ENCODE peak calls at places on chromosomes 2 and 18, in seven cellular contexts. W, Y, E, K, R, L and V are unnamed samples. For H3K4me1, the result is how much of the 10 kb centered on the place peaks cover.

GRCh38 chr18:76679259-76679658 is 143.1 kb upstream of the ZNF236 start:
- DNase-seq in W (no peak), Y (no peak), E (peak), K (no peak), R (no peak), L (no peak), V (no peak)

GRCh38 chr2:169734172-169734847 is 678 bp downstream of the KLHL23 start:
- DNase-seq in W (peak), Y (peak), E (peak), K (no peak), R (peak), L (peak), V (peak)

GRCh38 chr2:68806511-68807109 is 64.6 kb downstream of the BMP10 start:
- DNase-seq in W (no peak), Y (no peak), E (no peak), K (no peak), R (peak), L (no peak), V (no peak)

GRCh38 chr2:29920130-29920577 is 1.2 kb downstream of the ALK start:
- DNase-seq in W (peak), Y (peak), E (peak), K (peak), R (peak), L (peak), V (no peak)

GRCh38 chr2:191105082-191105481 is 45.7 kb downstream of the STAT4 start:
- DNase-seq in W (no peak), Y (no peak), E (peak), K (no peak), R (peak), L (no peak), V (no peak)

GRCh38 chr2:239818086-239818485 is 207.1 kb downstream of the NDUFA10 start:
- DNase-seq in W (no peak), Y (no peak), E (no peak), K (no peak), R (no peak), L (no peak), V (no peak)

GRCh38 chr2:190847504-190848201 is 33.0 kb upstream of the GLS start:
- DNase-seq in W (no peak), Y (no peak), E (no peak), K (no peak), R (no peak), L (no peak), V (no peak)

GRCh38 chr2:181787310-181788048 is 104.1 kb upstream of the ITPRID2 start:
- DNase-seq in W (no peak), Y (no peak), E (no peak), K (no peak), R (peak), L (no peak), V (no peak)

GRCh38 chr2:146094185-146094584 is 1574.3 kb upstream of the ZEB2 start:
- DNase-seq in W (no peak), Y (no peak), E (no peak), K (no peak), R (no peak), L (no peak), V (no peak)

GRCh38 chr2:239144713-239144999 is 256.2 kb downstream of the HDAC4 start:
- DNase-seq in W (no peak), Y (no peak), E (no peak), K (no peak), R (no peak), L (no peak), V (no peak)

GRCh38 chr2:190359896-190360376 is 16.5 kb downstream of the INPP1 start:
- DNase-seq in W (peak), Y (peak), E (peak), K (no peak), R (peak), L (peak), V (peak)

GRCh38 chr2:223944166-223944703 is 900 bp downstream of the WDFY1 start:
- DNase-seq in W (peak), Y (peak), E (peak), K (peak), R (peak), L (peak), V (peak)

GRCh38 chr2:232299084-232299483 is 79.5 kb upstream of the ALPP start:
- DNase-seq in W (no peak), Y (no peak), E (no peak), K (no peak), R (no peak), L (no peak), V (no peak)

GRCh38 chr18:23920054-23920453 is 94.5 kb upstream of the TTC39C start:
- DNase-seq in W (no peak), Y (no peak), E (no peak), K (no peak), R (peak), L (no peak), V (no peak)

GRCh38 chr2:227804970-227805369 is 8.7 kb upstream of the CCL20 start:
- DNase-seq in W (no peak), Y (no peak), E (no peak), K (no peak), R (no peak), L (no peak), V (no peak)

GRCh38 chr2:16625201-16625729 is 40.4 kb downstream of the CYRIA start:
- DNase-seq in W (no peak), Y (no peak), E (peak), K (peak), R (no peak), L (no peak), V (no peak)

GRCh38 chr2:3094999-3095958 is 282.3 kb downstream of the EIPR1 start:
- DNase-seq in W (no peak), Y (no peak), E (no peak), K (no peak), R (no peak), L (no peak), V (no peak)

GRCh38 chr2:3659447-3660432 is 1.7 kb downstream of the ALLC start:
- DNase-seq in W (no peak), Y (peak), E (no peak), K (no peak), R (no peak), L (no peak), V (no peak)

GRCh38 chr18:11859903-11860407 is 8.7 kb downstream of the CHMP1B start:
- DNase-seq in W (no peak), Y (no peak), E (no peak), K (no peak), R (peak), L (no peak), V (peak)

GRCh38 chr2:58110765-58111164 is 64.2 kb downstream of the VRK2 start:
- DNase-seq in W (no peak), Y (no peak), E (peak), K (no peak), R (no peak), L (no peak), V (no peak)

GRCh38 chr2:161373939-161374338 is 42.2 kb upstream of the TBR1 start:
- DNase-seq in W (no peak), Y (no peak), E (no peak), K (no peak), R (peak), L (no peak), V (no peak)

GRCh38 chr2:207394812-207395534 is 134.8 kb upstream of the CREB1 start:
- DNase-seq in W (no peak), Y (peak), E (no peak), K (no peak), R (peak), L (peak), V (no peak)

GRCh38 chr2:118264591-118264990 is 176.3 kb downstream of the INSIG2 start:
- DNase-seq in W (no peak), Y (no peak), E (no peak), K (no peak), R (no peak), L (no peak), V (no peak)

GRCh38 chr2:195779491-195779890 is 122.5 kb downstream of the SLC39A10 start:
- DNase-seq in W (no peak), Y (no peak), E (peak), K (no peak), R (no peak), L (no peak), V (no peak)

GRCh38 chr18:76544511-76545350 is 49.7 kb upstream of the ZNF516 start:
- DNase-seq in W (no peak), Y (no peak), E (no peak), K (no peak), R (no peak), L (no peak), V (no peak)

GRCh38 chr2:111200333-111200879 is 79.7 kb downstream of the BCL2L11 start:
- DNase-seq in W (no peak), Y (no peak), E (peak), K (no peak), R (no peak), L (no peak), V (no peak)

GRCh38 chr2:32847734-32848133 is 99.0 kb upstream of the LTBP1 start:
- DNase-seq in W (no peak), Y (no peak), E (no peak), K (no peak), R (no peak), L (no peak), V (no peak)

GRCh38 chr2:172109256-172109655 is 6.6 kb upstream of the DLX2 start:
- DNase-seq in W (no peak), Y (no peak), E (peak), K (no peak), R (no peak), L (no peak), V (no peak)

GRCh38 chr2:110977388-110977787 is 143.3 kb upstream of the BCL2L11 start:
- DNase-seq in W (no peak), Y (no peak), E (no peak), K (no peak), R (no peak), L (no peak), V (no peak)

GRCh38 chr18:9348079-9348671 is 13.6 kb downstream of the TWSG1 start:
- DNase-seq in W (no peak), Y (no peak), E (no peak), K (no peak), R (peak), L (no peak), V (no peak)

DNA sequence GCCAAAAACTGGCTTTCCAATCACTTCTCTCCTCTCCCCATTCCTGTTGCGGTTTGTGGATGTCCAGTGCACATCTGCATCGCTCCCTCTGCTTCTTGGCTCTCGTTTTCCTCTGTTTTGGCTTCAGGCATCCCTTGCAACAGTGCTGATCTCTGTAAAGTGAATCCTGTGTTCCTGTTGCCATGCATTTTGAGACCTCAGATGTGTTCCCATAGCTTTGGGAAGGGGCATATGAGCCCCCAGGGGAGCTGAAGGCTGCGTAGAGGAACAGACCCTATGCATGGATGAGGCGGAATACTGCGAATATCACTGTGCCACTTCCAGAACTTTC is 168.4 kb upstream of the HAAO start:
- DNase-seq in W (no peak), Y (no peak), E (no peak), K (no peak), R (no peak), L (no peak), V (no peak)
- H3K27ac ChIP-seq in W (no peak), Y (peak), E (no peak), K (peak), R (no peak), L (peak), V (no peak)

DNA sequence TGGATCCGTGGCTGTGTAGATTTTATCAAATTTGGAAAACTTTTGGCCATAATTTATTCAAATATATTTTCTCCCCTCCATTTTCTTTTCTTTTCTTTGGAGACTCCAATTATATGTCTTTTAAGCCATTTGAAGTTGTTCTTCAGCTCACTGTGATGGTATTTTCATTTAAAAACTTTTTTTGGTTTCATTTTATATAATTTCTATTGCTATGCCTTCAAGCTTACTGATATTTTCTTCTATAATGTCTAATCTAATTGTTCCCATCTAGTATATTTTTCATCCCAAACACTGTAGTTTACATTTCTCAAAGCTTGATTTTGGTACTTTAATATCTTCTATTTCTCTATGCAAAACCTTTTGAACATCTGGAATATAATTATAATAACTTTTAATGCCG is 72.5 kb downstream of the WDR7 start:
- DNase-seq in W (no peak), Y (no peak), E (no peak), K (no peak), R (no peak), L (no peak), V (no peak)
- H3K4me1 ChIP-seq in W (under half), Y (under half), E (under half), K (under half), R (under half), L (under half), V (under half)

GRCh38 chr18:36492604-36493329 is 195.3 kb downstream of the FHOD3 start:
- DNase-seq in W (no peak), Y (no peak), E (no peak), K (no peak), R (peak), L (no peak), V (no peak)
- H3K27ac ChIP-seq in W (no peak), Y (peak), E (no peak), K (no peak), R (no peak), L (no peak), V (no peak)

GRCh38 chr2:70123051-70123828 is 36.0 kb downstream of the PCBP1 start:
- DNase-seq in W (peak), Y (peak), E (peak), K (no peak), R (no peak), L (peak), V (no peak)
- H3K4me1 ChIP-seq in W (under half), Y (half or more), E (under half), K (half or more), R (under half), L (under half), V (under half)

DNA sequence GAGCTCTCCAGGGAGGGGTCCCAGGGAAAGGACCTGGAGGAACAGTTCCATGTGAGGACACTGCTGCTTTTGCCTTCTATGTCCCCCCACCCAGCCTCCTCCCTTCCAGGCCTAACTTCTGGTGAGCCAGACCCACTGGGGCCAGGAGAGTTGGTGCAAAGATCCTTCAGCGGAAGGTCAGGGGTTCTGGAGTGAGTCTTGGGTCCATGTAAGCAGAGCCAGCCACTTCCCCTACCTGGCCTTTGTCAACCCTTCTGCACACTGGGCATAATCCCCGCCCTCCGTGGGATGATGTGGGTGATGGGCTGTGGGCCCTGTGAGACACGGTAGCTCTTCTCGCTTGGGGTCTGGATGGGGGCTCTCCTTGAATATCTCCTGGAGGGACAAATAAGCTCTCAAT is 76.9 kb downstream of the RHOB start:
- DNase-seq in W (no peak), Y (no peak), E (no peak), K (no peak), R (no peak), L (no peak), V (no peak)
- H3K27ac ChIP-seq in W (no peak), Y (peak), E (no peak), K (no peak), R (no peak), L (no peak), V (no peak)

GRCh38 chr2:60958800-60959199 is 58.7 kb upstream of the PEX13 start:
- DNase-seq in W (no peak), Y (no peak), E (no peak), K (no peak), R (peak), L (no peak), V (no peak)
- H3K4me1 ChIP-seq in W (under half), Y (under half), E (under half), K (under half), R (under half), L (under half), V (under half)

DNA sequence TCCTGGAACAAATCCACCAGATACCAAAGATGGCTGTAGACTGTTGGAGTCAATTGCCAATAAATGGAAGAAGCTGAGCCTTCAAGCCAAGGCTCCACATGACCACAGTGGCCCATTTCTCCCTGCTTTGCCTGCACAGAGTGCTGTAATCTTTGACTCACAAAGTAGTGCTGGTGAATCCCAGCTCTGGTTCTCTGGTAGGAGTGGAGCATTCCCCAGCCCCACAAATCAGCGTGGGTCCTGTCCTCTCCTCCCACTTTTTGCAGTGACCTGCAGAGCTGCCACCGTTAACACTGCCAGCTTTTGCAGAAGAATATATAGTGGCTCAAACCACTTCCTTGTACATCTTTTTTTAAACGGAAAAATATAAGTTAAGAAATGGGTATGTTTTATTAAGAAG is 93.9 kb downstream of the MGAT5 start:
- DNase-seq in W (no peak), Y (no peak), E (peak), K (no peak), R (no peak), L (no peak), V (no peak)
- H3K27ac ChIP-seq in W (no peak), Y (no peak), E (no peak), K (no peak), R (no peak), L (no peak), V (peak)

DNA sequence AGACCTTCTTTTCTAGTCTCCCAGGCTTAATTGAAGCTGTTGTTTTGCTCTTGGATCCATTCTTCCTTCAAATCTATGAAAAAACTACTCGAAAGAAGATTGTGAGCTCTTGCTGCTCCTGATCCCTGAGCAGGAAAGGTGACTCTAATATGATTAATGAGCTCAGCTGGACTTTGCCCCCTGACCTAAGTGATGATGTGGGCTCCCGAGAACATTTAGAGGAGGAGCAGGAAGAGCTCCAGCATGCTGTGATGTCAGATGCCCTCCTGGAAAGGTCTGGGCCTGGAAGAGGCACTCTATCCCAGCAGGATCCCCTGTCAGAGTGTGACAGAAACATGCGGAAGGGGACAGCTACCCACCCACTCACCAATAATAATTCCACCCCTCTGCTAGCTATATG is 117.8 kb upstream of the PELI1 start:
- DNase-seq in W (peak), Y (no peak), E (no peak), K (no peak), R (no peak), L (no peak), V (peak)
- H3K4me1 ChIP-seq in W (under half), Y (under half), E (half or more), K (under half), R (under half), L (under half), V (under half)

GRCh38 chr2:43146083-43146482 is 80.3 kb downstream of the ZFP36L2 start:
- DNase-seq in W (no peak), Y (no peak), E (no peak), K (no peak), R (no peak), L (no peak), V (no peak)

GRCh38 chr2:43142921-43143438 is 83.4 kb downstream of the ZFP36L2 start:
- DNase-seq in W (no peak), Y (peak), E (no peak), K (no peak), R (no peak), L (no peak), V (no peak)

GRCh38 chr2:43144265-43144664 is 82.1 kb downstream of the ZFP36L2 start:
- DNase-seq in W (no peak), Y (no peak), E (no peak), K (no peak), R (no peak), L (no peak), V (no peak)

GRCh38 chr2:43139996-43140621 is 86.3 kb downstream of the ZFP36L2 start:
- DNase-seq in W (no peak), Y (peak), E (no peak), K (no peak), R (no peak), L (peak), V (peak)

GRCh38 chr2:43143756-43144155 is 82.7 kb downstream of the ZFP36L2 start:
- DNase-seq in W (no peak), Y (peak), E (no peak), K (no peak), R (no peak), L (no peak), V (no peak)
- H3K27ac ChIP-seq in W (no peak), Y (no peak), E (no peak), K (no peak), R (no peak), L (no peak), V (no peak)